ENCODE peak calls at places on chromosomes 4 and X, in five cellular contexts. One of them, this sample, is unnamed.

GRCh38 chr4:138405934-138406567 is 163.9 kb upstream of the SLC7A11 start:
- DNase-seq in HepG2: no peak
- DNase-seq in H1: no peak
- DNase-seq in GM12878: peak
- DNase-seq in NT2/D1: no peak
- DNase-seq in this sample: no peak

GRCh38 chrX:139091878-139092277 is 380.4 kb upstream of the FGF13 start:
- DNase-seq in HepG2: no peak
- DNase-seq in H1: no peak
- DNase-seq in GM12878: no peak
- DNase-seq in NT2/D1: no peak
- DNase-seq in this sample: no peak

GRCh38 chrX:71253253-71254091 is 468 bp downstream of the ZMYM3 start:
- DNase-seq in HepG2: peak
- DNase-seq in H1: peak
- DNase-seq in GM12878: no peak
- DNase-seq in NT2/D1: no peak
- DNase-seq in this sample: peak

GRCh38 chr4:118749347-118749988 is 64.3 kb downstream of the METTL14 start:
- DNase-seq in HepG2: no peak
- DNase-seq in H1: no peak
- DNase-seq in GM12878: no peak
- DNase-seq in NT2/D1: no peak
- DNase-seq in this sample: no peak

GRCh38 chr4:98584265-98584664 is 74.1 kb downstream of the TSPAN5 start:
- DNase-seq in HepG2: peak
- DNase-seq in H1: no peak
- DNase-seq in GM12878: no peak
- DNase-seq in NT2/D1: no peak
- DNase-seq in this sample: no peak

GRCh38 chr4:147916351-147916750 is 184.5 kb downstream of the ARHGAP10 start:
- DNase-seq in HepG2: no peak
- DNase-seq in H1: no peak
- DNase-seq in GM12878: no peak
- DNase-seq in NT2/D1: no peak
- DNase-seq in this sample: no peak

GRCh38 chrX:71292669-71293379 is 8.7 kb upstream of the ITGB1BP2 start:
- DNase-seq in HepG2: no peak
- DNase-seq in H1: no peak
- DNase-seq in GM12878: no peak
- DNase-seq in NT2/D1: no peak
- DNase-seq in this sample: no peak

GRCh38 chrX:4935846-4936245 is 1222.4 kb upstream of the PRKX start:
- DNase-seq in HepG2: no peak
- DNase-seq in H1: no peak
- DNase-seq in GM12878: no peak
- DNase-seq in NT2/D1: no peak
- DNase-seq in this sample: no peak

GRCh38 chr4:155972098-155972497 is 18.4 kb upstream of the CTSO start:
- DNase-seq in HepG2: no peak
- DNase-seq in H1: no peak
- DNase-seq in GM12878: peak
- DNase-seq in NT2/D1: no peak
- DNase-seq in this sample: peak

GRCh38 chrX:134883134-134883700 is 107.6 kb upstream of the SMIM10 start:
- DNase-seq in HepG2: no peak
- DNase-seq in H1: no peak
- DNase-seq in GM12878: no peak
- DNase-seq in NT2/D1: no peak
- DNase-seq in this sample: no peak
- TF ChIP-seq SUZ12 in HepG2: no peak
- TF ChIP-seq SUZ12 in H1: no peak
- TF ChIP-seq SUZ12 in GM12878: no peak
- TF ChIP-seq SUZ12 in NT2/D1: no peak
- TF ChIP-seq SUZ12 in this sample: no peak

DNA sequence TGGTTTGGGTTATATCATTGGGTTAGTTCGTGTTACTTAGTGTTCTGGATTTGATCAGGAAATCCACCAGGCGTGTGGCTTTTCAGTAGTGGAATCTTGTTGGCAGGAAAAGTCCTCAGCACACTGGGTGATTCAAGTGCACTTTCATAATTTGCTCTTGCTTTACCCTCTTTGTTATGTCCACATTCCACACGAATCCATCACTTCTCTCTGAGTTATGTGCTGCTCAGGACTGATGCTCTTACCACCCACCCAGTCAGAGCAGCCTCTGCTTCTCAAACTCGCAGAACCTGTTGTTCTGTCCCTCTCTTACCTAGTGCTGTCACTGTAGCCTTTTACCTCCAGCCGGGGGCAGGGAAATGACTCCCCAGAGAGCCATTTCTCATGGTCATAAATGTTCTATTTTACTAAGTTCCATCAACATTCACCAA is 37.2 kb upstream of the SCRG1 start:
- DNase-seq in HepG2: no peak
- DNase-seq in H1: no peak
- DNase-seq in GM12878: no peak
- DNase-seq in NT2/D1: no peak
- DNase-seq in this sample: peak
- TF ChIP-seq SUZ12 in HepG2: no peak
- TF ChIP-seq SUZ12 in H1: no peak
- TF ChIP-seq SUZ12 in GM12878: no peak
- TF ChIP-seq SUZ12 in NT2/D1: no peak
- TF ChIP-seq SUZ12 in this sample: no peak

GRCh38 chrX:153426204-153426603 is 14.9 kb downstream of the ZFP92 start:
- DNase-seq in HepG2: no peak
- DNase-seq in H1: no peak
- DNase-seq in GM12878: no peak
- DNase-seq in NT2/D1: no peak
- DNase-seq in this sample: no peak

GRCh38 chrX:153420851-153421599 is 9.8 kb downstream of the ZFP92 start:
- DNase-seq in HepG2: no peak
- DNase-seq in H1: no peak
- DNase-seq in GM12878: no peak
- DNase-seq in NT2/D1: no peak
- DNase-seq in this sample: no peak

GRCh38 chrX:153423652-153424051 is 12.4 kb downstream of the ZFP92 start:
- DNase-seq in HepG2: no peak
- DNase-seq in H1: no peak
- DNase-seq in GM12878: no peak
- DNase-seq in NT2/D1: no peak
- DNase-seq in this sample: no peak

GRCh38 chrX:153417637-153418036 is 6.4 kb downstream of the ZFP92 start:
- DNase-seq in HepG2: no peak
- DNase-seq in H1: no peak
- DNase-seq in GM12878: no peak
- DNase-seq in NT2/D1: no peak
- DNase-seq in this sample: no peak

DNA sequence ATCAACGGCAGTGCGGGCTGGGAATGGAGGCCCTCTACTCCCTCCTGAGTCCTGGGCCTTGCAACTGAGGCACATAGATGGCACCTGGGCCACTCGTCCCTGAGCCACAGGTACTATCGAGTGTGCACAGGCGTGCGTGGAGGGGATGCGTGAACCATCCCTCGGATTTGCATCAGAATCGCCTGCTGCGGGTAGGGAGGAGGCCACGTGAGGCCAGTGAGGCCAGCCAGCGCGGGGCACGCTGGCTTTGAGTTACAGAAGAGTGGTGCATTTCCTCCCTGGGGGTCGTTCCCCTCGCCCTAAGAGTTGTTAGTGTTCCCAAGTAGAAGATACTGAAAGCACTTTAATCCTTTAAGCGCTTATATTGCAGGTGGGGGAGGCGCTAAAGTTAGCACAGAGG is 10.6 kb downstream of the ZFP92 start:
- DNase-seq in HepG2: no peak
- DNase-seq in H1: no peak
- DNase-seq in GM12878: no peak
- DNase-seq in NT2/D1: no peak
- DNase-seq in this sample: no peak
- TF ChIP-seq SUZ12 in HepG2: no peak
- TF ChIP-seq SUZ12 in H1: no peak
- TF ChIP-seq SUZ12 in GM12878: no peak
- TF ChIP-seq SUZ12 in NT2/D1: no peak
- TF ChIP-seq SUZ12 in this sample: no peak

DNA sequence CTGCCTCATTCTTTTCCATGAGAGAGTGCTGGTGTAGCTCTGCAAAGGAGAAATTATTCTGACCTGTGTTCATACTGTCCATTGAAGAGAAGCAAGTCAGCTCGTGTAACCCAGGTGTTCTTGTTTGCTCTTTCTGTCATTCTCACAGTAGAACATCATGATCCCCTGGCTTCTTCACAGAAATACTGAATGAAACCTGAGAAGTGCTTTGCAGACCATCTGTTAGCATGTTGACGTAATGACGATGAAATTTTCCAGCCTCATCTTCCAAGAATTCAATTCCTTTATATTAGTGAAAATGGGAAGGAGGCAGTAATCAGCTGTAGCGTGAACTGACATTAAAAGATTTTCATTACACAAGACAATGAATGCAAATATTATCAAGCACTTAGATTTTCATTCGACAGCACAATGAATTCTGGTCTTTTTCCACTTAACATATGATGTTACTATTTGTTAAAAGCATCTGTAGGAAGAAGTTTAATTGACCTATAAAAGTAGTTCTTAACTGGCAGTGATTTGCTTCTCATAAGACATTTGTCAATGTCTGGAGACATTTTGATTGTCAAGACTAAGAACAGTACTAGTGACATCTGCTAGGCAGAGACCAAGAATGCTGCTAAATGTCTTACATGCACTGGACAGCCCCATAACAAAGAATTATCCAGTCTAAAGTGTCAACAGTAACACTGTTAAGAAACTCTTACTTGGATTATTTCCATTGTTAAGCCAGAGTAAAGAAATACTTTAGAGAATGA is 246.3 kb downstream of the BANK1 start:
- DNase-seq in HepG2: no peak
- DNase-seq in H1: no peak
- DNase-seq in GM12878: no peak
- DNase-seq in NT2/D1: no peak
- DNase-seq in this sample: no peak
- TF ChIP-seq SUZ12 in HepG2: no peak
- TF ChIP-seq SUZ12 in H1: no peak
- TF ChIP-seq SUZ12 in GM12878: no peak
- TF ChIP-seq SUZ12 in NT2/D1: no peak
- TF ChIP-seq SUZ12 in this sample: no peak

This sample was measured in HEK293T.